ENCODE peak calls at places on chromosomes 3 and 15, in seven cellular contexts. One of them, this sample, is unnamed.

GRCh38 chr3:41726891-41727290 is 235.0 kb downstream of the ULK4 start:
- DNase-seq in B cell: no peak
- DNase-seq in hepatocyte: no peak
- DNase-seq in PC-9: no peak
- DNase-seq in heart left ventricle: no peak
- DNase-seq in psoas muscle: no peak
- DNase-seq in cardiac muscle cell: no peak
- DNase-seq in this sample: no peak

GRCh38 chr15:85485956-85486567 is 105.7 kb downstream of the AKAP13 start:
- DNase-seq in B cell: peak; percentile 81
- DNase-seq in hepatocyte: peak; percentile 86
- DNase-seq in PC-9: peak; percentile 56
- DNase-seq in heart left ventricle: no peak
- DNase-seq in psoas muscle: no peak
- DNase-seq in cardiac muscle cell: peak; percentile 69
- DNase-seq in this sample: peak; percentile 73

GRCh38 chr3:78569820-78570219 is 1198.0 kb downstream of the ROBO1 start:
- DNase-seq in B cell: no peak
- DNase-seq in hepatocyte: no peak
- DNase-seq in PC-9: no peak
- DNase-seq in heart left ventricle: no peak
- DNase-seq in psoas muscle: no peak
- DNase-seq in cardiac muscle cell: peak; percentile 9
- DNase-seq in this sample: no peak

GRCh38 chr3:459376-459710 is 262.8 kb downstream of the CHL1 start:
- DNase-seq in B cell: no peak
- DNase-seq in hepatocyte: no peak
- DNase-seq in PC-9: no peak
- DNase-seq in heart left ventricle: no peak
- DNase-seq in psoas muscle: no peak
- DNase-seq in cardiac muscle cell: no peak
- DNase-seq in this sample: no peak

GRCh38 chr3:168533600-168533999 is 437.9 kb upstream of the GOLIM4 start:
- DNase-seq in B cell: no peak
- DNase-seq in hepatocyte: no peak
- DNase-seq in PC-9: no peak
- DNase-seq in heart left ventricle: no peak
- DNase-seq in psoas muscle: no peak
- DNase-seq in cardiac muscle cell: no peak
- DNase-seq in this sample: no peak

GRCh38 chr3:183189641-183190040 is 27.1 kb upstream of the LAMP3 start:
- DNase-seq in B cell: no peak
- DNase-seq in hepatocyte: no peak
- DNase-seq in PC-9: no peak
- DNase-seq in heart left ventricle: no peak
- DNase-seq in psoas muscle: no peak
- DNase-seq in cardiac muscle cell: no peak
- DNase-seq in this sample: no peak

GRCh38 chr3:119323401-119324107 is 29.4 kb downstream of the ARHGAP31 start:
- DNase-seq in B cell: no peak
- DNase-seq in hepatocyte: peak; percentile 42
- DNase-seq in PC-9: no peak
- DNase-seq in heart left ventricle: no peak
- DNase-seq in psoas muscle: no peak
- DNase-seq in cardiac muscle cell: no peak
- DNase-seq in this sample: no peak

GRCh38 chr15:78988361-78988911 is 43.6 kb upstream of the CTSH start:
- DNase-seq in B cell: no peak
- DNase-seq in hepatocyte: peak; percentile 94
- DNase-seq in PC-9: peak; percentile 89
- DNase-seq in heart left ventricle: peak; percentile 60
- DNase-seq in psoas muscle: peak; percentile 68
- DNase-seq in cardiac muscle cell: no peak
- DNase-seq in this sample: peak; percentile 47

GRCh38 chr15:89003865-89004725 is 84.2 kb upstream of the ABHD2 start:
- DNase-seq in B cell: no peak
- DNase-seq in hepatocyte: peak; percentile 83
- DNase-seq in PC-9: no peak
- DNase-seq in heart left ventricle: peak; percentile 62
- DNase-seq in psoas muscle: peak; percentile 69
- DNase-seq in cardiac muscle cell: peak; percentile 78
- DNase-seq in this sample: no peak

GRCh38 chr3:145904138-145904537 is 256.8 kb downstream of the PLOD2 start:
- DNase-seq in B cell: no peak
- DNase-seq in hepatocyte: no peak
- DNase-seq in PC-9: no peak
- DNase-seq in heart left ventricle: no peak
- DNase-seq in psoas muscle: no peak
- DNase-seq in cardiac muscle cell: no peak
- DNase-seq in this sample: no peak

GRCh38 chr3:38457111-38458003 is 3.7 kb downstream of the ACVR2B start:
- DNase-seq in B cell: no peak
- DNase-seq in hepatocyte: peak; percentile 28
- DNase-seq in PC-9: no peak
- DNase-seq in heart left ventricle: no peak
- DNase-seq in psoas muscle: no peak
- DNase-seq in cardiac muscle cell: no peak
- DNase-seq in this sample: no peak

GRCh38 chr3:196689941-196690660 is 21.9 kb downstream of the CEP19 start:
- DNase-seq in B cell: no peak
- DNase-seq in hepatocyte: no peak
- DNase-seq in PC-9: no peak
- DNase-seq in heart left ventricle: no peak
- DNase-seq in psoas muscle: no peak
- DNase-seq in cardiac muscle cell: no peak
- DNase-seq in this sample: no peak

GRCh38 chr15:66843581-66843980 is 141.5 kb downstream of the SMAD6 start:
- DNase-seq in B cell: no peak
- DNase-seq in hepatocyte: no peak
- DNase-seq in PC-9: no peak
- DNase-seq in heart left ventricle: no peak
- DNase-seq in psoas muscle: no peak
- DNase-seq in cardiac muscle cell: no peak
- DNase-seq in this sample: no peak

GRCh38 chr3:64627471-64628321 is 60.1 kb downstream of the ADAMTS9 start:
- DNase-seq in B cell: no peak
- DNase-seq in hepatocyte: peak; percentile 78
- DNase-seq in PC-9: no peak
- DNase-seq in heart left ventricle: no peak
- DNase-seq in psoas muscle: no peak
- DNase-seq in cardiac muscle cell: no peak
- DNase-seq in this sample: no peak

GRCh38 chr15:101272584-101272983 is 4.7 kb downstream of the SELENOS start:
- DNase-seq in B cell: no peak
- DNase-seq in hepatocyte: no peak
- DNase-seq in PC-9: no peak
- DNase-seq in heart left ventricle: no peak
- DNase-seq in psoas muscle: no peak
- DNase-seq in cardiac muscle cell: no peak
- DNase-seq in this sample: no peak

GRCh38 chr3:59914251-59914650 is 864.4 kb upstream of the CFAP20DC start:
- DNase-seq in B cell: no peak
- DNase-seq in hepatocyte: no peak
- DNase-seq in PC-9: no peak
- DNase-seq in heart left ventricle: no peak
- DNase-seq in psoas muscle: no peak
- DNase-seq in cardiac muscle cell: no peak
- DNase-seq in this sample: no peak

GRCh38 chr3:142211034-142211433 is 14.4 kb downstream of the GK5 start:
- DNase-seq in B cell: no peak
- DNase-seq in hepatocyte: no peak
- DNase-seq in PC-9: no peak
- DNase-seq in heart left ventricle: no peak
- DNase-seq in psoas muscle: no peak
- DNase-seq in cardiac muscle cell: peak; percentile 38
- DNase-seq in this sample: no peak
- TF ChIP-seq CTCF in B cell: no peak
- TF ChIP-seq CTCF in hepatocyte: peak; percentile 16
- TF ChIP-seq CTCF in PC-9: no peak
- TF ChIP-seq CTCF in heart left ventricle: peak; percentile 25
- TF ChIP-seq CTCF in psoas muscle: no peak
- TF ChIP-seq CTCF in cardiac muscle cell: peak; percentile 32
- TF ChIP-seq CTCF in this sample: peak; percentile 39

GRCh38 chr3:150739200-150739863 is 23.6 kb downstream of the SIAH2 start:
- DNase-seq in B cell: no peak
- DNase-seq in hepatocyte: no peak
- DNase-seq in PC-9: no peak
- DNase-seq in heart left ventricle: no peak
- DNase-seq in psoas muscle: no peak
- DNase-seq in cardiac muscle cell: no peak
- DNase-seq in this sample: peak; percentile 31

GRCh38 chr3:150737874-150738679 is 24.9 kb downstream of the SIAH2 start:
- DNase-seq in B cell: no peak
- DNase-seq in hepatocyte: peak; percentile 66
- DNase-seq in PC-9: peak; percentile 64
- DNase-seq in heart left ventricle: no peak
- DNase-seq in psoas muscle: no peak
- DNase-seq in cardiac muscle cell: no peak
- DNase-seq in this sample: no peak

GRCh38 chr3:150736316-150736719 is 26.7 kb downstream of the SIAH2 start:
- DNase-seq in B cell: no peak
- DNase-seq in hepatocyte: no peak
- DNase-seq in PC-9: no peak
- DNase-seq in heart left ventricle: no peak
- DNase-seq in psoas muscle: no peak
- DNase-seq in cardiac muscle cell: no peak
- DNase-seq in this sample: no peak

GRCh38 chr3:150738688-150739087 is 24.3 kb downstream of the SIAH2 start:
- DNase-seq in B cell: no peak
- DNase-seq in hepatocyte: peak; percentile 49
- DNase-seq in PC-9: no peak
- DNase-seq in heart left ventricle: no peak
- DNase-seq in psoas muscle: no peak
- DNase-seq in cardiac muscle cell: no peak
- DNase-seq in this sample: no peak

GRCh38 chr3:150736903-150737832 is 25.8 kb downstream of the SIAH2 start:
- DNase-seq in B cell: no peak
- DNase-seq in hepatocyte: peak; percentile 64
- DNase-seq in PC-9: no peak
- DNase-seq in heart left ventricle: no peak
- DNase-seq in psoas muscle: no peak
- DNase-seq in cardiac muscle cell: no peak
- DNase-seq in this sample: no peak
- TF ChIP-seq CTCF in B cell: no peak
- TF ChIP-seq CTCF in hepatocyte: no peak
- TF ChIP-seq CTCF in PC-9: no peak
- TF ChIP-seq CTCF in heart left ventricle: no peak
- TF ChIP-seq CTCF in psoas muscle: no peak
- TF ChIP-seq CTCF in cardiac muscle cell: no peak
- TF ChIP-seq CTCF in this sample: no peak

DNA sequence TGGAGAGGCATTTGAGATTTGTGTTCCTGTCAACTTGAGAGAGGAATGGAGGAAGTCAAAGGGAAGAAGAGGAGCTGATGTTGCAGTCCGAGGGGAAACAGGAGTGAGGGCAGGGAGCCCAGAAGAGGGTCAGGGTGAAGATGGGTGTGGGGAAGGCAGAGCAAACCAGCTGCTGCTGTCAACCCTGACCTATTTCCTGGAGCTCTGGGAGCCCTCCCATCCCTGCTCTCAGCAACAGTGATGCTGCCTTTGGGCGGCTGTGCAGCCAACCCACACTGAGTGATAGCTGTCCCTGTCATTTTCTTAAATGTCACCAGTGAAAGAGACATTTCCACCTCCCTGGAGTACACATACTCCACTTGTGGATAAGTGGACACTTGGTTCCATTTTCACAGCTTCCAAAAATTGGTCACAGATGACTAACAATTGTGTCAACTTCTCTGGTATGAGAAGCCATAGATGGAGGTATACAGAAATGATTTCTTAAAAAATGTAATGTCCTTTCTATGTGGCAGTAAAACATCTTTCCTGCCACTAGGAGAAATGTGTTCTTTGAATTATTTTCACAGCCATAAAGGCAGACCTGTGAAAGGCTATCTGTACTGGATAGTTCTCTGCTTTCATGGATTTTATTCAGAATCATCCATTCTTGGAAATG is 556.3 kb upstream of the TBL1XR1 start:
- DNase-seq in B cell: no peak
- DNase-seq in hepatocyte: no peak
- DNase-seq in PC-9: no peak
- DNase-seq in heart left ventricle: peak; percentile 82
- DNase-seq in psoas muscle: peak; percentile 76
- DNase-seq in cardiac muscle cell: no peak
- DNase-seq in this sample: no peak
- TF ChIP-seq CTCF in B cell: no peak
- TF ChIP-seq CTCF in hepatocyte: no peak
- TF ChIP-seq CTCF in PC-9: no peak
- TF ChIP-seq CTCF in heart left ventricle: no peak
- TF ChIP-seq CTCF in psoas muscle: no peak
- TF ChIP-seq CTCF in cardiac muscle cell: no peak
- TF ChIP-seq CTCF in this sample: no peak

GRCh38 chr15:91150492-91151160 is 50.6 kb downstream of the SV2B start:
- DNase-seq in B cell: no peak
- DNase-seq in hepatocyte: no peak
- DNase-seq in PC-9: no peak
- DNase-seq in heart left ventricle: no peak
- DNase-seq in psoas muscle: no peak
- DNase-seq in cardiac muscle cell: no peak
- DNase-seq in this sample: no peak

GRCh38 chr15:91152896-91153581 is 53.0 kb downstream of the SV2B start:
- DNase-seq in B cell: no peak
- DNase-seq in hepatocyte: no peak
- DNase-seq in PC-9: no peak
- DNase-seq in heart left ventricle: no peak
- DNase-seq in psoas muscle: no peak
- DNase-seq in cardiac muscle cell: no peak
- DNase-seq in this sample: no peak

GRCh38 chr15:91153954-91154353 is 53.9 kb downstream of the SV2B start:
- DNase-seq in B cell: no peak
- DNase-seq in hepatocyte: no peak
- DNase-seq in PC-9: no peak
- DNase-seq in heart left ventricle: no peak
- DNase-seq in psoas muscle: no peak
- DNase-seq in cardiac muscle cell: no peak
- DNase-seq in this sample: no peak

GRCh38 chr15:91148243-91148642 is 48.2 kb downstream of the SV2B start:
- DNase-seq in B cell: no peak
- DNase-seq in hepatocyte: no peak
- DNase-seq in PC-9: no peak
- DNase-seq in heart left ventricle: no peak
- DNase-seq in psoas muscle: no peak
- DNase-seq in cardiac muscle cell: no peak
- DNase-seq in this sample: no peak

DNA sequence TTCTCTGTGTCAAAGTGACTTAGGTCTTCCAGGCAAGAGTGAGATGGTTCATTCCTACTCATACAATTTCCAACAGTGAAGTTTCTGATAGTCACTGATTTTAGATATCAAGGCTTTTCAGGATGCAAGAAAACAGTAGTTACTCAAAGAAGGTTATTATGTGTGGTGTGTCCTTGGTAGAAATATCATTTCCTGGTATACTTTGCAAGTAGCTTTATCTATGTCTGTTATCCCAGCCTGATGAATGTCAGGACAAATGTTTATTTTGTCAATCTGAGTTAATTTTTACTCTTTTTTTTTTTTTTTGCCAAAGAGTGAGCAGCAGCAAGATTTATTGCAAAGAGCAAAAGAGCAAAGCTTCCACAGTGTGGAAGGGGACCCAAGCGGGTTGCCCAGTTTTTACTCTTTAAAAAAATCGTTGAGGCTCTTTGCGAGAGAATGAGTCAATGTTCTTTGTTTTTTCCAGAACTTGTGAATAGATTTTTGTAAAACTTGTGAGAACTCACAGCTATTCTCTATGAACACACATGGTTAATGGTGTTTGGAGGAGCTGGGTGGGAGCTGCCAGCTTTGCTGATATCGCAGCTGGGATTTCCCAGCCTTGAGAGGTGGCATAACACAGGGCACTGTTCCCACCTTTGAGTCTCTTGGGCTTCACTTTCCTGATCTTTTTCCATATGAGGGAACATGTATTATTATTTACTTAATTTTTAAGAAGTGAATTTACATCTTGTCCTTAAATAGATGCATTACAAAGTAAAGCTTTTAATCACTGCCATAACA is 51.9 kb downstream of the SV2B start:
- DNase-seq in B cell: no peak
- DNase-seq in hepatocyte: no peak
- DNase-seq in PC-9: no peak
- DNase-seq in heart left ventricle: no peak
- DNase-seq in psoas muscle: no peak
- DNase-seq in cardiac muscle cell: no peak
- DNase-seq in this sample: no peak
- TF ChIP-seq CTCF in B cell: no peak
- TF ChIP-seq CTCF in hepatocyte: no peak
- TF ChIP-seq CTCF in PC-9: no peak
- TF ChIP-seq CTCF in heart left ventricle: no peak
- TF ChIP-seq CTCF in psoas muscle: no peak
- TF ChIP-seq CTCF in cardiac muscle cell: no peak
- TF ChIP-seq CTCF in this sample: no peak

This sample was measured in GM10248.